ENCODE peak calls at places on chromosomes 12 and 14, in seven cellular contexts. S is Calu3; Z is stimulated activated CD8-positive, alpha-beta memory T cell treated with anti-CD3 and anti-CD28 coated beads, Interleukin-12 subunit alpha, Interleukin-12 subunit beta, amount 100 ng/mL, for 4 hours; N is left cardiac atrium; P is lung microvascular endothelial cell; I is IMR-90; M is glutamatergic neuron. T is an unnamed sample.

GRCh38 chr14:62213516-62213915 is 451.3 kb downstream of the SNAPC1 start:
- DNase-seq in S (no peak), Z (no peak), N (no peak), P (peak; percentile 63), I (peak; percentile 83), M (no peak), T (no peak)

GRCh38 chr14:64800000-64800399 is 79.7 kb downstream of the SPTB start:
- DNase-seq in S (peak; percentile 55), Z (no peak), N (no peak), P (peak; percentile 53), I (peak; percentile 18), M (no peak), T (peak; percentile 46)

GRCh38 chr14:64536488-64537245 is 3.9 kb upstream of the HSPA2 start:
- DNase-seq in S (no peak), Z (no peak), N (no peak), P (no peak), I (peak; percentile 46), M (no peak), T (no peak)

GRCh38 chr12:10392394-10392930 is 2.6 kb upstream of the KLRK1 start:
- DNase-seq in S (peak; percentile 38), Z (no peak), N (peak; percentile 69), P (peak; percentile 94), I (peak; percentile 67), M (no peak), T (peak; percentile 90)

GRCh38 chr12:74408601-74409166 is 129.0 kb upstream of the ATXN7L3B start:
- DNase-seq in S (no peak), Z (no peak), N (no peak), P (no peak), I (no peak), M (no peak), T (no peak)

GRCh38 chr14:104926619-104927431 is 2.1 kb downstream of the PLD4 start:
- DNase-seq in S (no peak), Z (no peak), N (no peak), P (no peak), I (no peak), M (no peak), T (peak; percentile 87)

GRCh38 chr12:107306141-107306670 is 212.9 kb upstream of the CRY1 start:
- DNase-seq in S (no peak), Z (no peak), N (no peak), P (no peak), I (no peak), M (no peak), T (no peak)

GRCh38 chr14:100263141-100263540 is 24.2 kb downstream of the YY1 start:
- DNase-seq in S (no peak), Z (no peak), N (no peak), P (no peak), I (no peak), M (no peak), T (no peak)

GRCh38 chr14:74144789-74145188 is 60.0 kb downstream of the LIN52 start:
- DNase-seq in S (no peak), Z (no peak), N (no peak), P (no peak), I (no peak), M (no peak), T (no peak)

GRCh38 chr14:69685217-69685616 is 73.8 kb downstream of the SUSD6 start:
- DNase-seq in S (no peak), Z (peak; percentile 19), N (no peak), P (peak; percentile 87), I (peak; percentile 84), M (no peak), T (peak; percentile 60)

GRCh38 chr14:41490323-41490722 is 116.4 kb upstream of the LRFN5 start:
- DNase-seq in S (no peak), Z (no peak), N (no peak), P (no peak), I (no peak), M (no peak), T (no peak)

GRCh38 chr12:73984552-73984951 is 553.1 kb upstream of the ATXN7L3B start:
- DNase-seq in S (no peak), Z (no peak), N (no peak), P (no peak), I (no peak), M (no peak), T (no peak)

GRCh38 chr12:47534695-47535094 is 171.1 kb downstream of the RPAP3 start:
- DNase-seq in S (no peak), Z (no peak), N (no peak), P (peak; percentile 27), I (peak; percentile 32), M (no peak), T (no peak)

GRCh38 chr12:25852792-25853191 is 105.7 kb upstream of the RASSF8 start:
- DNase-seq in S (no peak), Z (no peak), N (no peak), P (no peak), I (peak; percentile 95), M (no peak), T (no peak)

GRCh38 chr14:54450535-54450934 is 9.4 kb upstream of the CNIH1 start:
- DNase-seq in S (no peak), Z (no peak), N (no peak), P (peak; percentile 11), I (peak; percentile 60), M (no peak), T (peak; percentile 20)

T was measured in RPMI8226.